ENCODE peak calls at places on chromosome 4, in eight cellular contexts. B is glutamatergic neuron, E is A549, P is GM12878, H is breast epithelium, Z is GM23338, I is foreskin fibroblast, Q is heart left ventricle. Y is an unnamed sample.

GRCh38 chr4:143360838-143361237 is 24.2 kb downstream of the GAB1 start:
- DNase-seq in E (no peak), Q (no peak), I (no peak), H (no peak), P (no peak), Z (no peak), B (no peak), Y (no peak)

GRCh38 chr4:85747871-85748491 is 273.0 kb downstream of the ARHGAP24 start:
- DNase-seq in H (no peak), E (peak), Z (peak), B (no peak), Q (no peak), P (no peak), I (peak), Y (no peak)

GRCh38 chr4:61173799-61174198 is 26.3 kb upstream of the ADGRL3 start:
- DNase-seq in B (no peak), H (no peak), Z (no peak), E (no peak), P (no peak), Q (no peak), I (no peak), Y (no peak)

GRCh38 chr4:186081202-186081807 is 12.3 kb downstream of the TLR3 start:
- DNase-seq in B (no peak), Z (peak), H (no peak), P (no peak), Q (no peak), I (no peak), E (no peak), Y (no peak)

GRCh38 chr4:112213091-112213490 is 18.5 kb upstream of the AP1AR start:
- DNase-seq in I (peak), B (no peak), Z (no peak), Q (no peak), E (no peak), H (no peak), P (no peak), Y (no peak)

GRCh38 chr4:144905286-144905685 is 192.7 kb downstream of the ANAPC10 start:
- DNase-seq in P (no peak), H (no peak), Z (peak), E (no peak), B (no peak), I (no peak), Q (no peak), Y (no peak)

GRCh38 chr4:15001248-15001824 is 945 bp upstream of the CPEB2 start:
- DNase-seq in Q (peak), P (no peak), I (peak), E (peak), H (peak), B (peak), Z (peak), Y (peak)

GRCh38 chr4:141719585-141719984 is 83.2 kb downstream of the IL15 start:
- DNase-seq in P (no peak), Z (no peak), B (no peak), I (no peak), E (no peak), Q (no peak), H (no peak), Y (no peak)

GRCh38 chr4:163161536-163162205 is 5.0 kb downstream of the NAF1 start:
- DNase-seq in B (no peak), Z (no peak), E (no peak), Q (no peak), H (no peak), I (peak), P (no peak), Y (no peak)

GRCh38 chr4:22824091-22824490 is 131.4 kb downstream of the GBA3 start:
- DNase-seq in B (no peak), I (no peak), H (no peak), Q (no peak), P (no peak), E (no peak), Z (no peak), Y (no peak)

GRCh38 chr4:95091272-95091671 is 333.5 kb downstream of the BMPR1B start:
- DNase-seq in B (no peak), Z (no peak), P (no peak), I (no peak), Q (no peak), E (peak), H (no peak), Y (no peak)

GRCh38 chr4:122458625-122459024 is 2.1 kb upstream of the IL2 start:
- DNase-seq in Z (peak), Q (no peak), E (no peak), P (no peak), B (no peak), H (no peak), I (peak), Y (no peak)

GRCh38 chr4:102575369-102576129 is 74.4 kb downstream of the NFKB1 start:
- DNase-seq in Z (no peak), P (no peak), Q (no peak), B (no peak), E (no peak), H (no peak), I (no peak), Y (no peak)

GRCh38 chr4:151649461-151649860 is 111.3 kb downstream of the GATB start:
- DNase-seq in Z (no peak), P (no peak), E (no peak), B (no peak), Q (no peak), I (no peak), H (no peak), Y (no peak)

GRCh38 chr4:184329235-184330007 is 111.7 kb upstream of the ENPP6 start:
- DNase-seq in B (no peak), Q (no peak), Z (no peak), H (no peak), I (no peak), E (no peak), P (no peak), Y (no peak)

GRCh38 chr4:185167205-185167604 is 24.1 kb downstream of the SLC25A4 start:
- DNase-seq in Z (no peak), Q (no peak), P (no peak), I (no peak), B (no peak), H (no peak), E (no peak), Y (no peak)

GRCh38 chr4:78369691-78370090 is 181.9 kb upstream of the ANXA3 start:
- DNase-seq in Q (no peak), B (no peak), I (peak), H (no peak), Z (peak), P (no peak), E (no peak), Y (no peak)

GRCh38 chr4:73343432-73343831 is 60.7 kb upstream of the ALB start:
- DNase-seq in P (no peak), B (no peak), Z (peak), H (no peak), I (no peak), E (no peak), Q (no peak), Y (no peak)

GRCh38 chr4:129839687-129840086 is 743.7 kb downstream of the C4orf33 start:
- DNase-seq in P (no peak), I (no peak), B (no peak), Z (no peak), H (no peak), Q (no peak), E (no peak), Y (no peak)

GRCh38 chr4:84498203-84499026 is 677 bp downstream of the NKX6-1 start:
- DNase-seq in E (peak), I (peak), Z (peak), B (peak), H (no peak), P (no peak), Q (no peak), Y (no peak)

GRCh38 chr4:174561556-174561955 is 39.3 kb upstream of the HPGD start:
- DNase-seq in I (no peak), B (no peak), Z (peak), H (no peak), Q (no peak), E (peak), P (no peak), Y (no peak)

GRCh38 chr4:88211473-88212252 is 53.2 kb upstream of the ABCG2 start:
- DNase-seq in Z (peak), I (peak), H (no peak), B (no peak), Q (no peak), P (no peak), E (peak), Y (peak)

GRCh38 chr4:52600275-52600674 is 58.8 kb downstream of the USP46 start:
- DNase-seq in Z (no peak), H (no peak), Q (peak), I (no peak), P (no peak), B (no peak), E (no peak), Y (no peak)

GRCh38 chr4:84493092-84493850 is 5.8 kb downstream of the NKX6-1 start:
- DNase-seq in I (no peak), B (peak), Q (no peak), E (peak), H (no peak), Z (peak), P (no peak), Y (no peak)

GRCh38 chr4:52143815-52144214 is 92.7 kb downstream of the SPATA18 start:
- DNase-seq in P (no peak), H (no peak), B (no peak), I (peak), Z (peak), Q (no peak), E (no peak), Y (no peak)

GRCh38 chr4:134628074-134628473 is 426.5 kb upstream of the PABPC4L start:
- DNase-seq in Z (no peak), H (no peak), Q (no peak), B (no peak), P (no peak), I (no peak), E (no peak), Y (no peak)

GRCh38 chr4:101211146-101211553 is 136.2 kb downstream of the PPP3CA start:
- DNase-seq in Q (no peak), H (no peak), B (no peak), E (peak), I (no peak), P (no peak), Z (peak), Y (no peak)

GRCh38 chr4:253936-254756 is 51.1 kb downstream of the ZNF732 start:
- DNase-seq in Z (no peak), E (no peak), H (no peak), I (no peak), B (no peak), Q (no peak), P (no peak), Y (no peak)
- TF ChIP-seq CTCF in Z (no peak), E (no peak), H (no peak), I (no peak), B (no peak), Q (no peak), P (no peak), Y (no peak)

GRCh38 chr4:39613093-39613656 is 25.5 kb downstream of the SMIM14 start:
- DNase-seq in E (peak), I (peak), B (no peak), Q (no peak), Z (no peak), H (no peak), P (no peak), Y (no peak)
- TF ChIP-seq CTCF in E (no peak), I (no peak), B (no peak), Q (no peak), Z (no peak), H (no peak), P (no peak), Y (no peak)

DNA sequence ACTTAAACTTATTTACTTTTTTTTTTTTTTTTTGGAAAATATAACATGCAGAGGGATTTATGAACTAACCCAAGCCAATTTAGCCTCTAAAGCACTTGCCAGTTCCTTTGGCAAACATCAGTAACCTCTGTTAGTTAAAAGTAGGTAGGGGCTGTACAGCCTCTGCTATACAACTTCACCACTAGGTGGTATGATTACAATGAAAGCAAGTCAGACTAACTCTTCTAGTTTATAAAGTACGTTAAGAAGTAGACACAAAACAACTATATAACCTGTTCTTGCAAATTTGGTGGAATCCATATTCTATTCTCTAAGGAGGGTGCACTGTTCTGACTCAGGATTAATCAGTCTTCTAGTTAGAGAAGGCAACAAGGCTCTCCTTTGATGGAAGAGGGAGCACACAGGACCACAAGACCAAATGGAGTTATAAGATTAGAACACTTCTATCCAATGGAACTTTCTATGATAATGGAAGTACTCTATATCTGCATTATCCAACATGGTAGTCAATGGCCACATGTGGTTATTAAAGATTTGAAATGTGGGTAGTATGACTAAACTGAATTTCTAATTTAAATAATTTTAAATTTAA is 12.8 kb downstream of the AIMP1 start:
- DNase-seq in I (peak), B (no peak), Q (no peak), Z (peak), P (no peak), H (no peak), E (peak), Y (no peak)
- TF ChIP-seq CTCF in I (peak), B (peak), Q (peak), Z (peak), P (peak), H (peak), E (peak), Y (peak)

DNA sequence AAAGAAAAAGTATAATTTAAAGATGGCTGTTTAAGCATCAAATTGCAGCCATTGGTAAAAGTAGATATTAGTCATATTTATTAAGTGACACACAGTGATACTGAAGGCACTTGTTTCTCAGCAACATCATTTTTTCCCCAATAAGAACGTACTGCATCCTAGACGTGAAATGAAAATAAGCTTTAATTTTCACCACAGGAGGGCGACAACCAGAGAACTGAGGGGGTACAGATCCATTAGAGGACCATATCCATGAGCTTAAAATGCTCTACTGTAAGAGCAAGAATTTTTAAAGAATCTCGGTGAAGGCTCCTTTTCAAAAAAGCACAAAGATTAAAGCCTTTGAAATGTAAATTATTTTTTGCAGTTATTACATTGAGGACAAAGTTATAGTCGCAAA is 33.4 kb downstream of the FRG1 start:
- DNase-seq in Q (no peak), Z (peak), E (peak), H (no peak), P (no peak), I (no peak), B (no peak), Y (no peak)
- TF ChIP-seq CTCF in Q (no peak), Z (peak), E (peak), H (no peak), P (peak), I (no peak), B (peak), Y (no peak)

DNA sequence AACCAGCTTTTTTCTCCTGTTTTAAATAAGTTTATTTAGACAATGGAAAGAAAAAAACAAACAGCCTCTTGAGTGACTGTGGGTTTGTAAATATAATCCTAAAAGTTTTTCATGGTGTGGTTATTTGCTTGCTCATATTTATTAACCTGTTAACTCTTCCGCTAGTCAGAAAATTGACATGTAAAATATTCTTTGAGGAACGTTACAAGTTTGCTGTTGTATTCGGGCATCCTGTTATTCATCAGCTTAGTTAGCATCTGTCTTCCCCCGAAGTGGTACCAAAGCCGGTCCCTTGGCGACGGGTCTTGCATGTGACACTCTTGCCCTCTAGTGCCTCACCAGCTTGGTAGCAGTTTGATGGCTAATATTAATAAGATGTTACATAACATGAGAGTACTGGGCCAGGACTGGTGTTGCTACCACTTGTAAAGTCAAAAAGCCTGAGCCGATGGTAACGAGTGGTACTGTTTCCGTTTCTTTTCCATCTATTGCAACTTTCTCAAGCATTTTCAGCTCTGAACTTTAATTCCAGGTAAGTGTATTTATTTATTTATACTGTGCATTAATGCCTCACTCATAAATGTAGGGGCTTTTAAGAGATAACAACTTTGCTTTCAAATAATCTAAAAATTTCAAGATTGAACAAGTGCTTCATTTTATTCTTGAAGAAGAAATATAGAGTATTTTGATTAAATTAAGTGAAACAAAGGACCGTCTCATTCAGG is at the start of gene NDST3:
- DNase-seq in Z (peak), B (peak), I (peak), Q (peak), P (no peak), H (no peak), E (peak), Y (peak)
- TF ChIP-seq CTCF in Z (peak), B (peak), I (peak), Q (no peak), P (peak), H (no peak), E (peak), Y (no peak)

GRCh38 chr4:146585761-146586333 is 52.8 kb upstream of the POU4F2 start:
- DNase-seq in B (no peak), E (no peak), Q (no peak), I (peak), Z (peak), H (no peak), P (no peak), Y (no peak)

GRCh38 chr4:146577111-146577510 is 55.4 kb upstream of the SLC10A7 start:
- DNase-seq in I (no peak), Q (no peak), B (no peak), Z (no peak), P (no peak), H (no peak), E (no peak), Y (no peak)

DNA sequence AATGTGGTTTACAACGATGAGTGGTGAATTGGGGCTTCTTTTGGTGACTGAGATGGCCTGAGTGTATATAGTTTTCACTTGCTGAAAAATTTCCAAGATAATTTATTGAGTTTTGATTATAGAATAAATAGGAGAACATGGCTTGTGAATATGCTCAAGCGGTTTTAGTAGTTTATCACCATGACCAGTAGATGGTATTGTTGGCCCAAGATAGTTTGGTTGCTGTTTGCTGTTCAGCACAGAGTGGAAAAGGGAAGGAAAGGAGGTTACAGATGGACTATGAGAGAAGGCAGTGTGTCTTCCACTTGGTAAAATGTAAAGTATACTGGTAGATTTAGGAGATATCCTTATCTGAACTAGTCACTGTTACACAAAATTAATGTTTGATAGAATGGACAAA is 55.8 kb upstream of the POU4F2 start:
- DNase-seq in E (no peak), Q (no peak), Z (peak), P (no peak), I (no peak), B (no peak), H (no peak), Y (no peak)
- TF ChIP-seq CTCF in E (no peak), Q (no peak), Z (peak), P (no peak), I (peak), B (peak), H (no peak), Y (no peak)